ENCODE peak calls at places on chromosomes 4 and X, in five cellular contexts. One of them, this sample, is unnamed.

GRCh38 chrX:16140983-16141382 is 17.6 kb downstream of the GRPR start:
- DNase-seq in left cardiac atrium: no peak
- DNase-seq in GF-D8: no peak
- DNase-seq in stimulated activated CD4-positive, alpha-beta T cell treated with anti-CD3 and anti-CD28 coated beads, Interleukin-2, amount 100 ng/mL, for 24 hours: no peak
- DNase-seq in stimulated activated CD8-positive, alpha-beta memory T cell treated with anti-CD3 and anti-CD28 coated beads, Interleukin-4, amount 100 ng/mL, for 24 hours: no peak
- DNase-seq in this sample: no peak

GRCh38 chr4:143186202-143186601 is 1.5 kb downstream of the USP38 start:
- DNase-seq in GF-D8: no peak
- DNase-seq in stimulated activated CD4-positive, alpha-beta T cell treated with anti-CD3 and anti-CD28 coated beads, Interleukin-2, amount 100 ng/mL, for 24 hours: no peak
- DNase-seq in left cardiac atrium: no peak
- DNase-seq in stimulated activated CD8-positive, alpha-beta memory T cell treated with anti-CD3 and anti-CD28 coated beads, Interleukin-4, amount 100 ng/mL, for 24 hours: no peak
- DNase-seq in this sample: no peak

GRCh38 chrX:127276326-127276725 is 456.8 kb downstream of the PRR32 start:
- DNase-seq in GF-D8: no peak
- DNase-seq in left cardiac atrium: no peak
- DNase-seq in stimulated activated CD4-positive, alpha-beta T cell treated with anti-CD3 and anti-CD28 coated beads, Interleukin-2, amount 100 ng/mL, for 24 hours: no peak
- DNase-seq in stimulated activated CD8-positive, alpha-beta memory T cell treated with anti-CD3 and anti-CD28 coated beads, Interleukin-4, amount 100 ng/mL, for 24 hours: no peak
- DNase-seq in this sample: no peak

GRCh38 chrX:115912372-115912897 is 258.1 kb upstream of the AGTR2 start:
- DNase-seq in GF-D8: no peak
- DNase-seq in stimulated activated CD8-positive, alpha-beta memory T cell treated with anti-CD3 and anti-CD28 coated beads, Interleukin-4, amount 100 ng/mL, for 24 hours: no peak
- DNase-seq in stimulated activated CD4-positive, alpha-beta T cell treated with anti-CD3 and anti-CD28 coated beads, Interleukin-2, amount 100 ng/mL, for 24 hours: no peak
- DNase-seq in left cardiac atrium: no peak
- DNase-seq in this sample: no peak

GRCh38 chr4:37322122-37322521 is 77.6 kb downstream of the NWD2 start:
- DNase-seq in GF-D8: no peak
- DNase-seq in left cardiac atrium: no peak
- DNase-seq in stimulated activated CD8-positive, alpha-beta memory T cell treated with anti-CD3 and anti-CD28 coated beads, Interleukin-4, amount 100 ng/mL, for 24 hours: no peak
- DNase-seq in stimulated activated CD4-positive, alpha-beta T cell treated with anti-CD3 and anti-CD28 coated beads, Interleukin-2, amount 100 ng/mL, for 24 hours: no peak
- DNase-seq in this sample: no peak

GRCh38 chrX:45232139-45232538 is 31.5 kb upstream of the DIPK2B start:
- DNase-seq in left cardiac atrium: no peak
- DNase-seq in stimulated activated CD4-positive, alpha-beta T cell treated with anti-CD3 and anti-CD28 coated beads, Interleukin-2, amount 100 ng/mL, for 24 hours: no peak
- DNase-seq in stimulated activated CD8-positive, alpha-beta memory T cell treated with anti-CD3 and anti-CD28 coated beads, Interleukin-4, amount 100 ng/mL, for 24 hours: no peak
- DNase-seq in GF-D8: no peak
- DNase-seq in this sample: no peak

GRCh38 chr4:3420606-3420955 is 21.2 kb upstream of the HGFAC start:
- DNase-seq in stimulated activated CD4-positive, alpha-beta T cell treated with anti-CD3 and anti-CD28 coated beads, Interleukin-2, amount 100 ng/mL, for 24 hours: no peak
- DNase-seq in GF-D8: no peak
- DNase-seq in stimulated activated CD8-positive, alpha-beta memory T cell treated with anti-CD3 and anti-CD28 coated beads, Interleukin-4, amount 100 ng/mL, for 24 hours: no peak
- DNase-seq in left cardiac atrium: peak
- DNase-seq in this sample: no peak

GRCh38 chr4:123838426-123838825 is 441.8 kb downstream of the SPRY1 start:
- DNase-seq in stimulated activated CD8-positive, alpha-beta memory T cell treated with anti-CD3 and anti-CD28 coated beads, Interleukin-4, amount 100 ng/mL, for 24 hours: no peak
- DNase-seq in stimulated activated CD4-positive, alpha-beta T cell treated with anti-CD3 and anti-CD28 coated beads, Interleukin-2, amount 100 ng/mL, for 24 hours: no peak
- DNase-seq in left cardiac atrium: no peak
- DNase-seq in GF-D8: no peak
- DNase-seq in this sample: no peak

GRCh38 chr4:88858752-88859151 is 161.1 kb upstream of the NAP1L5 start:
- DNase-seq in stimulated activated CD8-positive, alpha-beta memory T cell treated with anti-CD3 and anti-CD28 coated beads, Interleukin-4, amount 100 ng/mL, for 24 hours: no peak
- DNase-seq in GF-D8: peak
- DNase-seq in left cardiac atrium: no peak
- DNase-seq in stimulated activated CD4-positive, alpha-beta T cell treated with anti-CD3 and anti-CD28 coated beads, Interleukin-2, amount 100 ng/mL, for 24 hours: no peak
- DNase-seq in this sample: no peak

GRCh38 chrX:16822723-16823122 is 36.5 kb downstream of the TXLNG start:
- DNase-seq in stimulated activated CD4-positive, alpha-beta T cell treated with anti-CD3 and anti-CD28 coated beads, Interleukin-2, amount 100 ng/mL, for 24 hours: no peak
- DNase-seq in left cardiac atrium: no peak
- DNase-seq in GF-D8: no peak
- DNase-seq in stimulated activated CD8-positive, alpha-beta memory T cell treated with anti-CD3 and anti-CD28 coated beads, Interleukin-4, amount 100 ng/mL, for 24 hours: no peak
- DNase-seq in this sample: no peak

GRCh38 chr4:28435346-28435745 is 1574.7 kb downstream of the STIM2 start:
- DNase-seq in left cardiac atrium: no peak
- DNase-seq in stimulated activated CD8-positive, alpha-beta memory T cell treated with anti-CD3 and anti-CD28 coated beads, Interleukin-4, amount 100 ng/mL, for 24 hours: no peak
- DNase-seq in GF-D8: no peak
- DNase-seq in stimulated activated CD4-positive, alpha-beta T cell treated with anti-CD3 and anti-CD28 coated beads, Interleukin-2, amount 100 ng/mL, for 24 hours: no peak
- DNase-seq in this sample: no peak

GRCh38 chrX:118178450-118178849 is 61.8 kb upstream of the KLHL13 start:
- DNase-seq in GF-D8: no peak
- DNase-seq in stimulated activated CD4-positive, alpha-beta T cell treated with anti-CD3 and anti-CD28 coated beads, Interleukin-2, amount 100 ng/mL, for 24 hours: no peak
- DNase-seq in stimulated activated CD8-positive, alpha-beta memory T cell treated with anti-CD3 and anti-CD28 coated beads, Interleukin-4, amount 100 ng/mL, for 24 hours: no peak
- DNase-seq in left cardiac atrium: no peak
- DNase-seq in this sample: no peak

GRCh38 chrX:32562261-32562660 is 649.1 kb downstream of the DMD start:
- DNase-seq in stimulated activated CD4-positive, alpha-beta T cell treated with anti-CD3 and anti-CD28 coated beads, Interleukin-2, amount 100 ng/mL, for 24 hours: no peak
- DNase-seq in stimulated activated CD8-positive, alpha-beta memory T cell treated with anti-CD3 and anti-CD28 coated beads, Interleukin-4, amount 100 ng/mL, for 24 hours: no peak
- DNase-seq in GF-D8: no peak
- DNase-seq in left cardiac atrium: no peak
- DNase-seq in this sample: no peak

GRCh38 chrX:106802388-106803275 is at the start of gene TBC1D8B:
- DNase-seq in stimulated activated CD4-positive, alpha-beta T cell treated with anti-CD3 and anti-CD28 coated beads, Interleukin-2, amount 100 ng/mL, for 24 hours: peak
- DNase-seq in stimulated activated CD8-positive, alpha-beta memory T cell treated with anti-CD3 and anti-CD28 coated beads, Interleukin-4, amount 100 ng/mL, for 24 hours: no peak
- DNase-seq in left cardiac atrium: peak
- DNase-seq in GF-D8: no peak
- DNase-seq in this sample: peak